ENCODE peak calls at places on chromosomes 7 and 10, in eight cellular contexts. P is astrocyte, S is fibroblast of villous mesenchyme, T is heart right ventricle, G is transverse colon, O is uterus, Q is sigmoid colon, K is OCI-LY7. E is an unnamed sample.

GRCh38 chr10:71996598-71997371 is 32.6 kb downstream of the CHST3 start:
- DNase-seq in P (no peak), S (no peak), T (no peak), G (no peak), O (no peak), Q (no peak), K (peak), E (no peak)

GRCh38 chr7:134708692-134709091 is 62.0 kb downstream of the BPGM start:
- DNase-seq in P (no peak), S (no peak), T (no peak), G (no peak), O (no peak), Q (no peak), K (no peak), E (no peak)

GRCh38 chr7:133961724-133962123 is 165.4 kb upstream of the LRGUK start:
- DNase-seq in P (no peak), S (no peak), T (no peak), G (no peak), O (no peak), Q (no peak), K (no peak), E (no peak)

GRCh38 chr7:518630-519428 is 817 bp downstream of the PDGFA start:
- DNase-seq in P (peak), S (peak), T (peak), G (peak), O (peak), Q (peak), K (no peak), E (peak)

GRCh38 chr10:2589226-2589625 is 478.1 kb upstream of the PFKP start:
- DNase-seq in P (no peak), S (no peak), T (no peak), G (no peak), O (no peak), Q (no peak), K (no peak), E (no peak)

GRCh38 chr10:43679509-43679908 is 30.8 kb upstream of the ZNF32 start:
- DNase-seq in P (peak), S (no peak), T (peak), G (peak), O (peak), Q (peak), K (no peak), E (peak)

GRCh38 chr7:108079291-108080057 is 50.7 kb downstream of the LAMB4 start:
- DNase-seq in P (peak), S (peak), T (no peak), G (peak), O (no peak), Q (peak), K (no peak), E (peak)

GRCh38 chr7:129522088-129522970 is 20.0 kb downstream of the SMKR1 start:
- DNase-seq in P (no peak), S (no peak), T (no peak), G (no peak), O (no peak), Q (no peak), K (no peak), E (no peak)

GRCh38 chr10:60073397-60073780 is 167.0 kb upstream of the CCDC6 start:
- DNase-seq in P (no peak), S (no peak), T (no peak), G (no peak), O (no peak), Q (no peak), K (no peak), E (no peak)

GRCh38 chr10:102311025-102311420 is 65.7 kb downstream of the GBF1 start:
- DNase-seq in P (no peak), S (peak), T (no peak), G (no peak), O (no peak), Q (no peak), K (no peak), E (no peak)

GRCh38 chr10:129496995-129497394 is 30.0 kb downstream of the MGMT start:
- DNase-seq in P (no peak), S (peak), T (no peak), G (no peak), O (no peak), Q (no peak), K (no peak), E (no peak)

GRCh38 chr10:5566606-5567005 is 41.8 kb downstream of the CALML3 start:
- DNase-seq in P (no peak), S (no peak), T (no peak), G (peak), O (peak), Q (no peak), K (no peak), E (peak)

DNA sequence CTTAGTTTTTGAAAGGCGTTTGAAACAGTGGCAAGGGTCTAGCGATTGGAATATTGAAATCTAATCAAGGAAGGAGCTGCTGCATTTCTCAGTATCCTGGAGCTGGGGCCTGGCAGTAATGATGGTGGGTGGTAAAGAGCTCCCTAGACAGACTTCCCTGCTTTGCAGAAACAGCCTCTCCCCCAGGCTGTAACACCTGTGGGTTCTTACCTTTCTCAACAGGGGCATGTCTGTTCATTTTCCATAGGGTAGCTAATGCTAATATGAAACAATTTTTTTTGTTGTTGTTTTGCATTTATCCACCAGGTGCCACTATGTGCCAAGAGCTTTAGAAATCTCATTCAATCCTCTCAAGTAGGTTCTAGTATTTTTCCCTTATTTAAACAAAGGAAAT is 345.5 kb downstream of the REEP3 start:
- DNase-seq in P (no peak), S (peak), T (no peak), G (no peak), O (no peak), Q (no peak), K (peak), E (peak)
- TF ChIP-seq CTCF in P (no peak), S (no peak), T (peak), G (no peak), O (no peak), Q (no peak), K (peak), E (peak)

DNA sequence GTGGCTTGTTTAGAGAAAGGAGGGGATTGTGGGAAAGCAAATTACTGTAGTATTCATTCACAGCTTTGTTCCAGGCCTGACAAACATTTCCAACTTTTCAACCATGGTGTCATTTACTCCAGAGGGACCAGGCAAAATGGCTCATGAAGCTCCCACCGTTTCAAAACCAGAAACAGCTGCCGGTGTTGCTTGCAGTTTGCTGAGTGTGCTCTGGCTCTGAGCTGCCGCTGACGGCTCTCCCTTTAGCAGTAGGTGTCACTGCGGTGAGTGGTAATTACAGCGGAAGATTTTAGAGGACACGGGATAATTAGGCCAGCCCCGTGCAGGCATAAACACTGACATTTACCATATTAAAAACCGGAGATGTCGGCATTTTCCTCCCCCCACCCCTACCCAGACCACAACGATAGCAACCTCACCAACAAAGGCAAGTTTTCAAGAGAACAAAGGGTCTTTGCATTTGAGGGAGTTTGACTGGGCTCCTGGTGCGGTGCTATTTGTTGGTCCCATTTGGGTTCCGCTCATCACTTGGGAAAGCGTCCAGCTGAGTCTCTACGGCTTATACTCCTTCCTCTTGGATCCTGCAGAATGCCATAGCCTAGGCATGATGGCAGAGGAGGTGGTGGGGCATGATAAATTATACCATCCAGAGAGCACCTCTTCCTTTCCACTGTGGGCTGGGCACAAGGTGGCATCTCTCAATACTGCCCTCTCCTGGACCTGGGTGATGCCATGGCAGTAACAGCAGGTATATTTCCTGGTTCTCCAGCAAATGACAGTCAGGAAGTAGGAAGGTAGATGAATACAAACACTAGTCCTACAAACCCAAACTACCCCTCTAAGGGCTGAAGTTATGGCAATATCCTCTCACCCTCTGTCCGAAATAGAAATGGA is 1005.2 kb downstream of the KCNMA1 start:
- DNase-seq in P (no peak), S (no peak), T (peak), G (peak), O (no peak), Q (no peak), K (peak), E (peak)
- TF ChIP-seq CTCF in P (peak), S (peak), T (peak), G (no peak), O (no peak), Q (no peak), K (peak), E (peak)

GRCh38 chr7:52747817-52748216 is 287.6 kb upstream of the POM121L12 start:
- DNase-seq in P (no peak), S (no peak), T (no peak), G (no peak), O (no peak), Q (no peak), K (no peak), E (no peak)

GRCh38 chr7:52753855-52754254 is 281.6 kb upstream of the POM121L12 start:
- DNase-seq in P (no peak), S (no peak), T (no peak), G (no peak), O (no peak), Q (no peak), K (no peak), E (no peak)

DNA sequence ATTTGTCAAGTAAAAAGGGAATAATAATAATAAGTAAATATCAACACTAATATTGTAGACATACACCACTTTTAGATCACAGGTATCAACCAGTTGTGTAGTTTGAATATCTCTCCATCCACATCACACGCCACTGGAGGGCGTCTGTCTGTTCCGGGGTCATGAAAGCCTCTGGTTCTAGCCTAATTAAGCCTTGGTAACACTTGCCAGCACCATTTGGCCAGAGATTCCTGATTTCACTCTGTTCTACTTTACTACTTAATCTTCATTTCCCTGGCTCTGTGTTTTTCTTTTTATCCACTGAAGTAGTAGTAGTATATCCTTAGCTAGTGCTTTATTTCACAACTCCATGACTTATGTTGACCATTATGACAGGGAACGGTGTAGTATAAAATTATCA is 285.6 kb upstream of the POM121L12 start:
- DNase-seq in P (no peak), S (no peak), T (no peak), G (peak), O (no peak), Q (no peak), K (peak), E (peak)
- TF ChIP-seq CTCF in P (no peak), S (no peak), T (no peak), G (no peak), O (no peak), Q (no peak), K (peak), E (peak)

GRCh38 chr7:26860361-26860760 is 4.0 kb downstream of the SKAP2 start:
- DNase-seq in P (no peak), S (peak), T (no peak), G (peak), O (no peak), Q (no peak), K (no peak), E (peak)
- TF ChIP-seq CTCF in P (no peak), S (no peak), T (no peak), G (no peak), O (no peak), Q (no peak), K (peak), E (peak)

GRCh38 chr7:157112706-157113105 is 26.0 kb upstream of the UBE3C start:
- DNase-seq in P (no peak), S (no peak), T (no peak), G (no peak), O (no peak), Q (peak), K (no peak), E (no peak)
- TF ChIP-seq CTCF in P (no peak), S (no peak), T (no peak), G (no peak), O (no peak), Q (no peak), K (no peak), E (no peak)

GRCh38 chr10:77582710-77583115 is 54.9 kb downstream of the KCNMA1 start:
- DNase-seq in P (peak), S (peak), T (no peak), G (no peak), O (no peak), Q (peak), K (no peak), E (peak)
- TF ChIP-seq CTCF in P (no peak), S (no peak), T (no peak), G (no peak), O (no peak), Q (no peak), K (no peak), E (no peak)

GRCh38 chr10:90658791-90659190 is 199.0 kb downstream of the HTR7 start:
- DNase-seq in P (no peak), S (no peak), T (no peak), G (no peak), O (no peak), Q (no peak), K (no peak), E (no peak)
- TF ChIP-seq CTCF in P (no peak), S (peak), T (no peak), G (no peak), O (no peak), Q (no peak), K (peak), E (no peak)

E was measured in MCF 10A.